ENCODE peak calls at places on chromosomes 11 and 22, in four cellular contexts. B is GM23338, K is K562, A is SK-N-SH. Y is an unnamed sample. For H3K4me1, the result is how much of the 10 kb centered on the place peaks cover.

GRCh38 chr22:44847892-44848291 is 95.5 kb downstream of the ARHGAP8 start:
- DNase-seq in B (no peak), K (no peak), A (no peak), Y (no peak)

GRCh38 chr22:25447067-25447688 is 117.3 kb upstream of the GRK3 start:
- DNase-seq in B (peak), K (peak), A (no peak), Y (no peak)

GRCh38 chr11:3126207-3126865 is 38.8 kb downstream of the OSBPL5 start:
- DNase-seq in B (no peak), K (no peak), A (no peak), Y (no peak)

GRCh38 chr22:35330258-35330861 is 30.7 kb downstream of the TOM1 start:
- DNase-seq in B (no peak), K (no peak), A (no peak), Y (no peak)

GRCh38 chr22:42138972-42139371 is 8.4 kb upstream of the CYP2D6 start:
- DNase-seq in B (no peak), K (no peak), A (no peak), Y (no peak)

GRCh38 chr22:35175392-35175791 is 81.9 kb upstream of the HMGXB4 start:
- DNase-seq in B (no peak), K (no peak), A (no peak), Y (no peak)

GRCh38 chr22:32850591-32851517 is 49.3 kb downstream of the TIMP3 start:
- DNase-seq in B (no peak), K (no peak), A (no peak), Y (no peak)

GRCh38 chr11:128802358-128802981 is 64.6 kb downstream of the KCNJ1 start:
- DNase-seq in B (peak), K (no peak), A (peak), Y (peak)

DNA sequence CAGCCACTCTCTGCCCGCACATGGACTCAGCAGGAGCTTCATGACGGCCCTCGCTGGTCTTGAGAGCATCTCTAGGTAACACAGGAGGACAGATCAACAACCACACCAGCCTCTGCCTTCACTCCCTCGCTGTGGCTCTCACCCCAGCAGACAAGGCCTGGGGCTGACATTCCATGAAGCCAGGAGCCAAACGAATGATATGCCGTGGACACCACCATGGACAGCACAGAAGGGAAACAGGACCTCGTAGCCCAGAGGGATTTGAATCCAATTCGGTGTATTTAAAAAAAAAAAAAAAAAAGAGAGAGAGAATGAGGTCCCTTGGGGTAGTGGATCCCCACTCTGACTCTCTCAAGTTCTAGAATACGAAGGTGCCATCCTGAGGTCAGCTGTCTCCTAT is 385.5 kb downstream of the SHANK2 start:
- DNase-seq in B (no peak), K (no peak), A (no peak), Y (no peak)
- TF ChIP-seq REST in B (peak), K (no peak), A (no peak), Y (no peak)

DNA sequence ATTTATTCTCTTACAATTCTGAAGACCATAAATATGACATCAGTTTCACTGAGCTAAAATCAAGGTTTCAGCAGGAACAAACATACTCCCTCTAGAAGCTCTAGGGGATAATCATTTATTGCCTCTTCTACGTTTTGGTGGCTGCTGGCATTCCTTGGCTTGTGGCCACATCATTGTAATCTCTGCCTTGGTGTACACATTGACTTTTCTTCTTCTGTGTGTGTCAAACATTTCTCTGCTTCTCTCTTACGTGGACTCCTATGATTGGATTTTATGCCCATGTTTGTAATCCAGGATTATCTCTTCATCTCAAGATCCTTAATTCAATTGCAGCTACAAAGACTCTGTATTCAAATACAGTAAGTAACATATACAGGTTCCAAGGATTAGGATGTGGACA is 30.4 kb upstream of the MMP20 start:
- DNase-seq in B (no peak), K (no peak), A (no peak), Y (no peak)
- H3K4me1 ChIP-seq in B (under half), K (under half), A (under half), Y (under half)

DNA sequence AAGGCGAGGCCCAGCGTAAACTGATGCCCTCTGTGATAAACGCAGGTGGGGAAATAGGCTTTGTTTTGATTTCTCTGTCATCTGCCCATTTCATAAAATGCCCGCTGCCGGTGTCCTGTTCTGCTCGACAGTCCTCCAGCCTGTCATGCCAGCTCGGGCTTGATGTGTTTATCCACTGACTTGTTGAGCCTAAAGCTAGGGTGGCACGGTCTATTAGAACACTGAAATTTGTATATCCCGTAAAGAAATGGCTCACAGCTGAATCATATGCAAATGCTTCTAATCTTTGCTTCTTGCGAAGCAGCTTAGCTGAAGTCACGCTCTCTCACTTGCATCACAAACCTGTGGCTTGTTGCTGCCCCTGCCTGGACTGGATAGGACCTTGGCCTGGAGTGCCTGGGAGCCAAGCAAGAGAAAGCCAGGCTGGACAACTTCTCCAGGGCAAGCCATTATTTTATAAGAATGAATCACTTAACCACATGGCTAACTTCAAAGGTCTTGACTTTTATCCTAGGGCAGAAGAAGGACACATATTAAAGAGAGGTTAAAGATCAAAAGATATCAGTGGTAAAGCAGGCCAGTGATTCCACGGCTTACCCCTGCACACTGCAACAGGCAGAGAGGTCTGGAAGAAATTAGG is 33.1 kb downstream of the EHF start:
- DNase-seq in B (no peak), K (no peak), A (no peak), Y (peak)
- TF ChIP-seq REST in B (no peak), K (no peak), A (no peak), Y (no peak)

GRCh38 chr11:78400116-78400515 is 17.5 kb downstream of the GAB2 start:
- DNase-seq in B (no peak), K (no peak), A (no peak), Y (no peak)
- H3K4me1 ChIP-seq in B (under half), K (under half), A (under half), Y (under half)

GRCh38 chr11:22828373-22828772 is 1.2 kb downstream of the SVIP start:
- DNase-seq in B (no peak), K (peak), A (peak), Y (no peak)

GRCh38 chr11:22832315-22833041 is 2.9 kb upstream of the SVIP start:
- DNase-seq in B (no peak), K (peak), A (no peak), Y (no peak)

GRCh38 chr11:22830082-22830414 is 447 bp upstream of the SVIP start:
- DNase-seq in B (no peak), K (no peak), A (no peak), Y (no peak)

DNA sequence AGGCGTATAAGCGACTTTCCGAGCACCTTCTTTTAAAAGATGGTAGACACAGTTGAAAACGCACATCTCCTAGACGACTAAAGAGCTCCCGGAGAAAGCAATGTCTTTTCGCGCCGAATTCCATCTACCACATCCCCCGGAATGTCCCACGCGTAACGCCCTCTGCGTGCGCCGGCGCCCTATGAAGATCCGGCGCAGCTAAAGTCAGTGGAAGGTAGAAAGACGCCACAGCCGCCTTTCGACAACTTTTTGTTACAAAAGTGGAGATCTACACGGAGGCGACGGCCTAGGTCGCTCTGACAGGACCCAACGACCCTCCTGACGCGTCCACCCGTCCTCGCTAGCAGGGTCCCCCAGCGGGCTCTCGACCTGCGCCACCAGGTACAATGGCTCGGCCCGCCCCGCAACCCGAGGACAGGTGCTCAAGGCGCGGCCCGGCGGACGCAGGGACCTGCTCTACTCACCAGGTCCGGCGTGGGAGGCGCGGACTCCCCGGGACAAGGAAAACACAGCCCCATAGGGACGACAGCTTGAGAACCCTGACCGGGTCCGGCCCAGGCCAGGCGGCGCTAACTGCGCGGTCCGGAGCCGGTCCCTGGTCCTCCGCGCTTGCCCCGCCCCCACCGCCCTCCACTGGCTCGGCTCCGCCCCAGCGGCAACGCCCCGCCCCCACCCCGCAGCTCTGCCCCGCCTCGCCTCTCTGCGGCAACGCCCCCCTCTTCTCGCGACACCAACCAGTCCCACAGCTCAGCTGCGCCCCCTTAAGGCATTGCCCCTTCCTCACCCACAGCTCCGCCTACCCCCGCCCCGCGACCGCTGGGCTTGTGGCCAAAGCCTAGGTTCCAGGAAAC is at the start of gene SVIP:
- DNase-seq in B (peak), K (peak), A (peak), Y (peak)
- TF ChIP-seq REST in B (no peak), K (peak), A (no peak), Y (no peak)

GRCh38 chr11:94786264-94787126 is 18.3 kb downstream of the AMOTL1 start:
- DNase-seq in B (peak), K (peak), A (peak), Y (no peak)

GRCh38 chr11:94785509-94785908 is 17.4 kb downstream of the AMOTL1 start:
- DNase-seq in B (no peak), K (no peak), A (peak), Y (no peak)

GRCh38 chr11:94788396-94788795 is 20.2 kb downstream of the AMOTL1 start:
- DNase-seq in B (no peak), K (no peak), A (no peak), Y (no peak)

GRCh38 chr11:94784884-94785283 is 16.7 kb downstream of the AMOTL1 start:
- DNase-seq in B (no peak), K (no peak), A (no peak), Y (no peak)

DNA sequence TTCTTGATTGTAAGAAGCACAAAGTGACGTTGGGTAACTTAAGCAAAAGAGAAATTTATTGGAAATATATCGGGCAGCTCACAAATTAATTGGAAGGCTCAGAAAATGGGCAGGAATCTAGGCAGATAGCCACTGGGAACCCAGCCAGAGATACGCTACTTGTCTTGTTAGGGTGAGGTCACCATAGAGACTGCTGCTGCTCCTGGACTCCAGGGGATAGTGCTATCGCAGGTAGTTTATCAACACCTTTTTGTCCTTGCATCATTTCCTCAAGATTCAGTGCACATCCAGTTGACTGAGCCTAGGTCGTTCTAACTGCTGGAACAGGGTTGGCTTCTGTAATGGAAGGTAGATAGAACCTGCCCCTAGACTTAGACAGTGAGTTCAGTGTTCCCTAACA is 19.6 kb downstream of the AMOTL1 start:
- DNase-seq in B (no peak), K (peak), A (no peak), Y (no peak)
- H3K4me1 ChIP-seq in B (under half), K (under half), A (half or more), Y (under half)

GRCh38 chr11:108003623-108004022 is 5.1 kb upstream of the CUL5 start:
- DNase-seq in B (no peak), K (no peak), A (no peak), Y (no peak)
- TF ChIP-seq REST in B (peak), K (no peak), A (peak), Y (peak)

GRCh38 chr11:63532150-63532549 is 4.5 kb upstream of the PLAAT4 start:
- DNase-seq in B (peak), K (no peak), A (no peak), Y (no peak)
- H3K4me1 ChIP-seq in B (under half), K (under half), A (under half), Y (under half)

DNA sequence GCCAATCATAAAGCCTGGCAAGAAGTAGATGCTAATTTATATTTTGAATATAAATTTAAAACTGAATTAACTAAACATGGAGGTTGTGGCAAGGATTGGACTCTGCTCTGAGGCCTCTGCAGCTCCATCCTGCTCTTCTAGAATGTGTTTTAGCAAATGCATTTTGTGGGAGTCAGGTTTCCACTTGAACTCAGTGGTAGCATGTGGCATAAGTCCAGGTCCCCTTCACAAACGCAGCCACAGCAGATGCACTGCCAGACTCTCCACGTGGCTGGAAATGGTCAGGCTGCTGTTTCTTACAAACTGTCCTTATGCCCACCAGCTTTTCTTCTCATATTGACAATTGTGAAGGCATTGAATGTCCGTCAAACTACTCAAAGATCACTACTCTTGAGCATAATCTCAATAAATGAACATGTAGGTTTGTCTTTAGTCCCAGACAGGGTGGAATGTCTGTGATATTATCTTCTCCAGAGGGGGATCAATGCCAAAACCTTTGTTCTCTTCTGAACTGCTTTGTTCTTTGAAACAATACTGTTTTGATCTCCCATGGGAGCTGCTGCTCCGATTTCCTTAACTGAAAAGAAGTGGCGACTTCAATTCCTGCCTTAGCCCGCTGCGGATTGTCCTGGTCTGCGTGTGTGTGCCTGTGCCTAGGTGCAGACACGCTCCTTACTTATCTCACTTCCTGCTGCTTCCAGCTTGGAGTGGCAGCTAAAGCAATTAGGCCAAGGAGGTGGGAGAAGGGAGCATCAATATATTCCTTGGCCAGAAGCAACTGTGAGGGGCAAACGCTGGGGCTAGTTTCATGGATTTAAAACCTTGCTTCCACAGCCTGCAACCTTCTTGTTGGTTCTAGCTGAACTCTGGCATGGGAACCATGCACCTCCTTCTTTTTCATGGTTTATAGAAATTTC is 24.2 kb downstream of the EIF4G2 start:
- DNase-seq in B (no peak), K (no peak), A (peak), Y (no peak)
- TF ChIP-seq REST in B (no peak), K (no peak), A (no peak), Y (no peak)